ENCODE peak calls at places on chromosomes 12 and 14, in seven cellular contexts. I is tibial nerve, F is GM04504, L is DMS153, X is pancreas, O is AG09319, T is dermis blood vessel endothelial cell. H is an unnamed sample.

GRCh38 chr14:71166434-71166833 is 259.2 kb downstream of the PCNX1 start:
- DNase-seq in I (no peak), F (peak; percentile 63), L (no peak), X (no peak), O (peak; percentile 56), T (peak; percentile 61), H (no peak)

GRCh38 chr14:50719911-50720759 is 52.0 kb upstream of the SAV1 start:
- DNase-seq in I (no peak), F (no peak), L (no peak), X (no peak), O (no peak), T (no peak), H (no peak)

GRCh38 chr12:12032771-12033588 is 37.8 kb upstream of the BCL2L14 start:
- DNase-seq in I (peak; percentile 53), F (peak; percentile 56), L (peak; percentile 85), X (peak; percentile 77), O (peak; percentile 64), T (peak; percentile 96), H (peak; percentile 89)

GRCh38 chr14:103372552-103373304 is 12.5 kb upstream of the MARK3 start:
- DNase-seq in I (no peak), F (peak; percentile 85), L (no peak), X (no peak), O (peak; percentile 54), T (peak; percentile 92), H (no peak)

GRCh38 chr12:51000245-51000644 is 25.9 kb downstream of the SLC11A2 start:
- DNase-seq in I (no peak), F (no peak), L (no peak), X (no peak), O (no peak), T (no peak), H (no peak)

GRCh38 chr12:71755146-71755892 is 656 bp downstream of the RAB21 start:
- DNase-seq in I (no peak), F (peak; percentile 24), L (no peak), X (peak; percentile 54), O (peak; percentile 15), T (peak; percentile 61), H (peak; percentile 39)

GRCh38 chr12:47020211-47020821 is 59.1 kb upstream of the PCED1B start:
- DNase-seq in I (no peak), F (no peak), L (no peak), X (no peak), O (no peak), T (no peak), H (no peak)

GRCh38 chr14:82528011-82528410 is 994.4 kb upstream of the SEL1L start:
- DNase-seq in I (no peak), F (no peak), L (peak; percentile 35), X (no peak), O (no peak), T (no peak), H (no peak)

GRCh38 chr14:88518592-88519512 is 36.0 kb downstream of the PTPN21 start:
- DNase-seq in I (no peak), F (peak; percentile 36), L (no peak), X (no peak), O (peak; percentile 15), T (peak; percentile 14), H (no peak)

GRCh38 chr14:54529811-54530210 is 20.1 kb downstream of the CGRRF1 start:
- DNase-seq in I (no peak), F (no peak), L (no peak), X (no peak), O (no peak), T (peak; percentile 92), H (no peak)

GRCh38 chr14:100287202-100287997 is 18.8 kb downstream of the SLC25A29 start:
- DNase-seq in I (no peak), F (no peak), L (no peak), X (no peak), O (no peak), T (no peak), H (no peak)

GRCh38 chr12:10607885-10608458 is 5.4 kb downstream of the MAGOHB start:
- DNase-seq in I (no peak), F (no peak), L (no peak), X (no peak), O (no peak), T (peak; percentile 55), H (no peak)

GRCh38 chr12:31780096-31780495 is 51.3 kb upstream of the AMN1 start:
- DNase-seq in I (no peak), F (no peak), L (no peak), X (no peak), O (no peak), T (no peak), H (no peak)

GRCh38 chr12:16361142-16361783 is 13.8 kb downstream of the MGST1 start:
- DNase-seq in I (no peak), F (no peak), L (peak; percentile 66), X (no peak), O (no peak), T (no peak), H (no peak)

GRCh38 chr12:54865683-54866324 is 11.5 kb downstream of the MUCL1 start:
- DNase-seq in I (no peak), F (no peak), L (no peak), X (no peak), O (no peak), T (no peak), H (no peak)

GRCh38 chr14:33393895-33394405 is 455.3 kb downstream of the NPAS3 start:
- DNase-seq in I (no peak), F (no peak), L (peak; percentile 90), X (no peak), O (no peak), T (no peak), H (no peak)

GRCh38 chr12:5733136-5733755 is 211.8 kb downstream of the ANO2 start:
- DNase-seq in I (no peak), F (no peak), L (no peak), X (no peak), O (no peak), T (peak; percentile 49), H (no peak)

GRCh38 chr12:71865757-71866536 is 26.4 kb downstream of the TBC1D15 start:
- DNase-seq in I (no peak), F (no peak), L (no peak), X (no peak), O (no peak), T (no peak), H (no peak)

GRCh38 chr14:90426031-90426540 is 29.3 kb downstream of the CALM1 start:
- DNase-seq in I (no peak), F (no peak), L (no peak), X (no peak), O (no peak), T (no peak), H (no peak)

GRCh38 chr12:52439845-52440244 is 5.7 kb upstream of the KRT75 start:
- DNase-seq in I (no peak), F (no peak), L (no peak), X (no peak), O (no peak), T (no peak), H (no peak)

GRCh38 chr12:89383235-89384049 is 31.1 kb upstream of the DUSP6 start:
- DNase-seq in I (no peak), F (no peak), L (no peak), X (no peak), O (peak; percentile 46), T (no peak), H (no peak)

GRCh38 chr12:120466560-120467315 is 2.8 kb downstream of the SRSF9 start:
- DNase-seq in I (no peak), F (no peak), L (no peak), X (peak; percentile 41), O (no peak), T (peak; percentile 64), H (peak; percentile 39)

GRCh38 chr12:113747048-113747447 is 219.1 kb downstream of the RBM19 start:
- DNase-seq in I (no peak), F (no peak), L (peak; percentile 41), X (no peak), O (no peak), T (peak; percentile 5), H (no peak)

GRCh38 chr12:19223018-19223417 is 93.5 kb downstream of the PLEKHA5 start:
- DNase-seq in I (no peak), F (no peak), L (peak; percentile 28), X (no peak), O (no peak), T (peak; percentile 42), H (no peak)

GRCh38 chr14:58637040-58637390 is 747 bp upstream of the DACT1 start:
- DNase-seq in I (no peak), F (peak; percentile 37), L (no peak), X (no peak), O (peak; percentile 71), T (peak; percentile 53), H (peak; percentile 37)

GRCh38 chr12:96383991-96384390 is 16.2 kb downstream of the CDK17 start:
- DNase-seq in I (no peak), F (no peak), L (no peak), X (no peak), O (no peak), T (no peak), H (no peak)

GRCh38 chr14:32203928-32204357 is 874 bp upstream of the RNU6-8 start:
- DNase-seq in I (no peak), F (no peak), L (no peak), X (peak; percentile 20), O (no peak), T (peak; percentile 15), H (peak; percentile 47)

GRCh38 chr14:44494125-44494524 is 13.0 kb downstream of the FSCB start:
- DNase-seq in I (no peak), F (no peak), L (no peak), X (no peak), O (no peak), T (no peak), H (no peak)

H was measured in ovary.